ENCODE peak calls at places on chromosomes 16 and 17, in five cellular contexts. L is KBM-7, O is amniotic stem cell, Q is caudate nucleus, N is astrocyte of the spinal cord. G is an unnamed sample.

GRCh38 chr16:28259091-28259780 is 33.1 kb upstream of the SBK1 start:
- DNase-seq in L (no peak), O (no peak), Q (no peak), N (no peak), G (no peak)

GRCh38 chr16:82753821-82754220 is 127.1 kb downstream of the CDH13 start:
- DNase-seq in L (no peak), O (no peak), Q (no peak), N (peak; percentile 36), G (no peak)

GRCh38 chr16:58727028-58727781 is 6.9 kb downstream of the GOT2 start:
- DNase-seq in L (no peak), O (no peak), Q (no peak), N (no peak), G (no peak)

GRCh38 chr17:45171338-45172231 is 9.9 kb downstream of the HEXIM2 start:
- DNase-seq in L (no peak), O (no peak), Q (peak; percentile 6), N (no peak), G (no peak)

GRCh38 chr16:80056334-80056733 is 455.8 kb upstream of the MAF start:
- DNase-seq in L (no peak), O (no peak), Q (no peak), N (no peak), G (no peak)

GRCh38 chr17:63478814-63479494 is 2.1 kb downstream of the ACE start:
- DNase-seq in L (peak; percentile 85), O (peak; percentile 90), Q (peak; percentile 24), N (peak; percentile 89), G (peak; percentile 77)

GRCh38 chr17:44324092-44324570 is 492 bp downstream of the SLC25A39 start:
- DNase-seq in L (no peak), O (no peak), Q (no peak), N (no peak), G (no peak)

GRCh38 chr16:48188449-48189102 is 32.8 kb upstream of the ABCC12 start:
- DNase-seq in L (peak; percentile 73), O (no peak), Q (no peak), N (no peak), G (no peak)

GRCh38 chr17:2192367-2193028 is 111.1 kb downstream of the SMG6 start:
- DNase-seq in L (peak; percentile 90), O (peak; percentile 49), Q (no peak), N (peak; percentile 97), G (peak; percentile 98)

GRCh38 chr17:4901648-4902344 is 1.1 kb downstream of the CHRNE start:
- DNase-seq in L (no peak), O (no peak), Q (peak; percentile 21), N (no peak), G (no peak)

GRCh38 chr17:7634384-7634783 is 4.4 kb downstream of the SHBG start:
- DNase-seq in L (peak; percentile 63), O (no peak), Q (peak; percentile 9), N (peak; percentile 9), G (no peak)

GRCh38 chr16:52696126-52696525 is 149.2 kb upstream of the TOX3 start:
- DNase-seq in L (no peak), O (no peak), Q (no peak), N (no peak), G (no peak)

GRCh38 chr17:77323413-77324171 is 182.8 kb downstream of the SEC14L1 start:
- DNase-seq in L (no peak), O (no peak), Q (no peak), N (peak; percentile 57), G (no peak)

GRCh38 chr17:34658796-34659195 is 79.4 kb downstream of the TMEM132E start:
- DNase-seq in L (no peak), O (no peak), Q (no peak), N (no peak), G (no peak)

GRCh38 chr17:31596382-31597323 is 205.2 kb downstream of the RAB11FIP4 start:
- DNase-seq in L (peak; percentile 88), O (peak; percentile 95), Q (no peak), N (peak; percentile 97), G (peak; percentile 85)

GRCh38 chr16:68995011-68995504 is 110.4 kb upstream of the HAS3 start:
- DNase-seq in L (peak; percentile 36), O (no peak), Q (no peak), N (peak; percentile 23), G (peak; percentile 24)

GRCh38 chr16:67833035-67833417 is 9.1 kb upstream of the THAP11 start:
- DNase-seq in L (no peak), O (peak; percentile 57), Q (no peak), N (peak; percentile 45), G (no peak)

GRCh38 chr16:12210258-12210880 is 233.8 kb downstream of the SNX29 start:
- DNase-seq in L (no peak), O (no peak), Q (no peak), N (no peak), G (no peak)

GRCh38 chr17:48871551-48872351 is 20.8 kb upstream of the ATP5MC1 start:
- DNase-seq in L (no peak), O (no peak), Q (no peak), N (no peak), G (no peak)

GRCh38 chr16:75096730-75097129 is 19.9 kb downstream of the LDHD start:
- DNase-seq in L (no peak), O (no peak), Q (no peak), N (peak; percentile 48), G (no peak)

GRCh38 chr17:860805-861204 is 78.7 kb downstream of the MRM3 start:
- DNase-seq in L (no peak), O (no peak), Q (no peak), N (no peak), G (no peak)

GRCh38 chr17:4738136-4739121 is 1.2 kb upstream of the ZMYND15 start:
- DNase-seq in L (no peak), O (no peak), Q (no peak), N (no peak), G (no peak)

GRCh38 chr17:39813631-39814030 is 50.5 kb downstream of the IKZF3 start:
- DNase-seq in L (peak; percentile 51), O (no peak), Q (no peak), N (no peak), G (no peak)

GRCh38 chr16:82756283-82756599 is 129.5 kb downstream of the CDH13 start:
- DNase-seq in L (no peak), O (no peak), Q (no peak), N (peak; percentile 35), G (no peak)

GRCh38 chr17:1267471-1267947 is 2.7 kb upstream of the BHLHA9 start:
- DNase-seq in L (no peak), O (no peak), Q (no peak), N (no peak), G (no peak)

GRCh38 chr16:50548659-50549560 is 714 bp downstream of the NKD1 start:
- DNase-seq in L (no peak), O (no peak), Q (no peak), N (no peak), G (no peak)

GRCh38 chr17:18240449-18240848 is 15.0 kb downstream of the LLGL1 start:
- DNase-seq in L (no peak), O (no peak), Q (no peak), N (no peak), G (no peak)

GRCh38 chr17:59331929-59332889 is 754 bp downstream of the YPEL2 start:
- DNase-seq in L (peak; percentile 37), O (no peak), Q (peak; percentile 29), N (no peak), G (no peak)

GRCh38 chr17:36850794-36851193 is 86.5 kb upstream of the LHX1 start:
- DNase-seq in L (no peak), O (no peak), Q (no peak), N (peak; percentile 62), G (peak; percentile 55)

GRCh38 chr16:25523183-25523582 is 168.6 kb upstream of the HS3ST4 start:
- DNase-seq in L (no peak), O (no peak), Q (no peak), N (no peak), G (no peak)

GRCh38 chr17:29709861-29710849 is 87.4 kb upstream of the CORO6 start:
- DNase-seq in L (no peak), O (no peak), Q (no peak), N (no peak), G (no peak)

GRCh38 chr16:58497935-58498334 is 2.0 kb upstream of the NDRG4 start:
- DNase-seq in L (no peak), O (no peak), Q (no peak), N (no peak), G (no peak)

GRCh38 chr17:16470302-16470701 is 21.7 kb downstream of the LRRC75A start:
- DNase-seq in L (no peak), O (no peak), Q (peak; percentile 30), N (no peak), G (no peak)

GRCh38 chr17:9968881-9969280 is 63.8 kb upstream of the RCVRN start:
- DNase-seq in L (no peak), O (no peak), Q (no peak), N (peak; percentile 33), G (no peak)

GRCh38 chr17:58083491-58084316 is 485 bp downstream of the DYNLL2 start:
- DNase-seq in L (peak; percentile 49), O (no peak), Q (peak; percentile 49), N (peak; percentile 42), G (no peak)

GRCh38 chr17:7002288-7003047 is 6.6 kb downstream of the ALOX12 start:
- DNase-seq in L (no peak), O (no peak), Q (no peak), N (no peak), G (no peak)

GRCh38 chr17:48541574-48542113 is 3.3 kb downstream of the HOXB2 start:
- DNase-seq in L (peak; percentile 49), O (no peak), Q (no peak), N (peak; percentile 77), G (no peak)

GRCh38 chr17:80968602-80969029 is 23.0 kb upstream of the CHMP6 start:
- DNase-seq in L (no peak), O (no peak), Q (peak; percentile 34), N (no peak), G (no peak)

GRCh38 chr17:75365009-75365930 is 40.2 kb downstream of the GRB2 start:
- DNase-seq in L (no peak), O (no peak), Q (no peak), N (no peak), G (no peak)

GRCh38 chr16:85549766-85550421 is 63.2 kb upstream of the GSE1 start:
- DNase-seq in L (no peak), O (no peak), Q (no peak), N (no peak), G (no peak)